ENCODE peak calls at places on chromosome 13, in eight cellular contexts. One of them, this sample, is unnamed.

GRCh38 chr13:59771272-59771671 is 392.5 kb downstream of the DIAPH3 start:
- DNase-seq in ureter: no peak
- DNase-seq in lower leg skin: no peak
- DNase-seq in A673: peak
- DNase-seq in EH: peak
- DNase-seq in stomach: no peak
- DNase-seq in BE2C: no peak
- DNase-seq in ELR: peak
- DNase-seq in this sample: no peak

GRCh38 chr13:28401303-28402056 is 93.4 kb downstream of the FLT1 start:
- DNase-seq in lower leg skin: no peak
- DNase-seq in A673: peak
- DNase-seq in EH: peak
- DNase-seq in stomach: no peak
- DNase-seq in BE2C: no peak
- DNase-seq in ureter: no peak
- DNase-seq in ELR: peak
- DNase-seq in this sample: no peak

GRCh38 chr13:60646600-60646999 is 249.6 kb downstream of the TDRD3 start:
- DNase-seq in stomach: no peak
- DNase-seq in BE2C: no peak
- DNase-seq in EH: no peak
- DNase-seq in ELR: no peak
- DNase-seq in A673: no peak
- DNase-seq in ureter: no peak
- DNase-seq in lower leg skin: no peak
- DNase-seq in this sample: no peak

GRCh38 chr13:33665776-33666175 is 152.2 kb upstream of the RFC3 start:
- DNase-seq in stomach: no peak
- DNase-seq in EH: no peak
- DNase-seq in ELR: no peak
- DNase-seq in A673: no peak
- DNase-seq in lower leg skin: no peak
- DNase-seq in BE2C: no peak
- DNase-seq in ureter: no peak
- DNase-seq in this sample: no peak

GRCh38 chr13:23960566-23961156 is 63.4 kb upstream of the C1QTNF9B start:
- DNase-seq in A673: peak
- DNase-seq in ELR: peak
- DNase-seq in BE2C: no peak
- DNase-seq in ureter: no peak
- DNase-seq in stomach: no peak
- DNase-seq in lower leg skin: no peak
- DNase-seq in EH: peak
- DNase-seq in this sample: no peak

GRCh38 chr13:22483276-22483675 is 697.5 kb upstream of the SGCG start:
- DNase-seq in A673: no peak
- DNase-seq in stomach: no peak
- DNase-seq in lower leg skin: no peak
- DNase-seq in BE2C: no peak
- DNase-seq in ureter: no peak
- DNase-seq in EH: no peak
- DNase-seq in ELR: no peak
- DNase-seq in this sample: no peak

GRCh38 chr13:49681837-49682236 is 9.4 kb downstream of the EBPL start:
- DNase-seq in EH: peak
- DNase-seq in ELR: peak
- DNase-seq in ureter: no peak
- DNase-seq in stomach: no peak
- DNase-seq in A673: no peak
- DNase-seq in lower leg skin: no peak
- DNase-seq in BE2C: no peak
- DNase-seq in this sample: no peak

GRCh38 chr13:108595416-108596257 is 33.8 kb upstream of the MYO16 start:
- DNase-seq in ureter: no peak
- DNase-seq in ELR: no peak
- DNase-seq in BE2C: no peak
- DNase-seq in stomach: no peak
- DNase-seq in EH: no peak
- DNase-seq in lower leg skin: no peak
- DNase-seq in A673: no peak
- DNase-seq in this sample: no peak

GRCh38 chr13:99416411-99417121 is 84.7 kb upstream of the TM9SF2 start:
- DNase-seq in BE2C: no peak
- DNase-seq in ureter: no peak
- DNase-seq in EH: no peak
- DNase-seq in ELR: no peak
- DNase-seq in lower leg skin: peak
- DNase-seq in stomach: peak
- DNase-seq in A673: no peak
- DNase-seq in this sample: no peak

GRCh38 chr13:98343461-98343860 is 166.4 kb upstream of the RNF113B start:
- DNase-seq in BE2C: no peak
- DNase-seq in ELR: no peak
- DNase-seq in ureter: no peak
- DNase-seq in EH: no peak
- DNase-seq in lower leg skin: no peak
- DNase-seq in stomach: no peak
- DNase-seq in A673: no peak
- DNase-seq in this sample: no peak

GRCh38 chr13:110294146-110294545 is 12.8 kb downstream of the COL4A1 start:
- DNase-seq in BE2C: no peak
- DNase-seq in A673: no peak
- DNase-seq in lower leg skin: peak
- DNase-seq in stomach: no peak
- DNase-seq in EH: peak
- DNase-seq in ureter: no peak
- DNase-seq in ELR: no peak
- DNase-seq in this sample: no peak

GRCh38 chr13:45989607-45990006 is 62.9 kb downstream of the ZC3H13 start:
- DNase-seq in A673: no peak
- DNase-seq in EH: peak
- DNase-seq in stomach: no peak
- DNase-seq in ureter: no peak
- DNase-seq in ELR: no peak
- DNase-seq in BE2C: no peak
- DNase-seq in lower leg skin: no peak
- DNase-seq in this sample: no peak

GRCh38 chr13:43157796-43158195 is 134.4 kb downstream of the DNAJC15 start:
- DNase-seq in ELR: no peak
- DNase-seq in A673: no peak
- DNase-seq in BE2C: no peak
- DNase-seq in lower leg skin: peak
- DNase-seq in EH: peak
- DNase-seq in stomach: no peak
- DNase-seq in ureter: no peak
- DNase-seq in this sample: no peak

GRCh38 chr13:109026266-109026665 is 396.9 kb downstream of the MYO16 start:
- DNase-seq in lower leg skin: no peak
- DNase-seq in stomach: no peak
- DNase-seq in EH: no peak
- DNase-seq in A673: no peak
- DNase-seq in BE2C: no peak
- DNase-seq in ureter: no peak
- DNase-seq in ELR: no peak
- DNase-seq in this sample: no peak